ENCODE peak calls at places on chromosomes 12 and 14, in six cellular contexts. H is H9, Q is neuronal stem cell, J is mesenchymal stem cell, N is colonic mucosa, L is PC-3. S is an unnamed sample.

GRCh38 chr12:57381693-57382220 is 49.1 kb downstream of the R3HDM2 start:
- DNase-seq in H (no peak), Q (no peak), J (peak), N (no peak), L (no peak), S (no peak)

GRCh38 chr14:103310576-103311095 is 23.4 kb upstream of the EIF5 start:
- DNase-seq in H (no peak), Q (no peak), J (no peak), N (no peak), L (no peak), S (no peak)

GRCh38 chr14:48936352-48936751 is 649.8 kb downstream of the RPS29 start:
- DNase-seq in H (no peak), Q (peak), J (peak), N (no peak), L (peak), S (no peak)

GRCh38 chr14:74514471-74514932 is 20.9 kb downstream of the ISCA2 start:
- DNase-seq in H (no peak), Q (no peak), J (peak), N (no peak), L (no peak), S (no peak)

GRCh38 chr12:115640929-115641328 is 636.6 kb downstream of the MED13L start:
- DNase-seq in H (no peak), Q (no peak), J (no peak), N (no peak), L (peak), S (no peak)

GRCh38 chr14:36852853-36853634 is 191.4 kb downstream of the PAX9 start:
- DNase-seq in H (no peak), Q (no peak), J (peak), N (no peak), L (no peak), S (no peak)

GRCh38 chr14:60166144-60166543 is 946 bp upstream of the DHRS7 start:
- DNase-seq in H (no peak), Q (no peak), J (no peak), N (no peak), L (no peak), S (no peak)

GRCh38 chr12:75488553-75488952 is 8.0 kb downstream of the GLIPR1 start:
- DNase-seq in H (peak), Q (no peak), J (peak), N (peak), L (peak), S (no peak)

GRCh38 chr12:123845881-123846280 is 83.8 kb downstream of the DNAH10 start:
- DNase-seq in H (no peak), Q (no peak), J (no peak), N (no peak), L (no peak), S (no peak)

GRCh38 chr12:91009319-91009950 is 4.7 kb upstream of the EPYC start:
- DNase-seq in H (no peak), Q (no peak), J (no peak), N (no peak), L (peak), S (peak)

GRCh38 chr14:64919215-64919614 is 5.0 kb downstream of the CHURC1 start:
- DNase-seq in H (no peak), Q (no peak), J (no peak), N (no peak), L (no peak), S (no peak)

GRCh38 chr12:39125580-39125979 is 220.2 kb upstream of the CPNE8 start:
- DNase-seq in H (no peak), Q (no peak), J (no peak), N (no peak), L (peak), S (no peak)

GRCh38 chr12:96438330-96438729 is 38.1 kb upstream of the CDK17 start:
- DNase-seq in H (no peak), Q (no peak), J (peak), N (no peak), L (no peak), S (no peak)

GRCh38 chr12:50647479-50647878 is 116.4 kb upstream of the ATF1 start:
- DNase-seq in H (no peak), Q (no peak), J (no peak), N (no peak), L (peak), S (no peak)

GRCh38 chr12:95114766-95115450 is 41.5 kb upstream of the NR2C1 start:
- DNase-seq in H (peak), Q (no peak), J (no peak), N (no peak), L (peak), S (no peak)

GRCh38 chr14:58637391-58638230 is at the start of gene DACT1:
- DNase-seq in H (peak), Q (peak), J (peak), N (peak), L (peak), S (no peak)

GRCh38 chr14:80310950-80311349 is 99.6 kb upstream of the DIO2 start:
- DNase-seq in H (no peak), Q (no peak), J (peak), N (no peak), L (no peak), S (no peak)

GRCh38 chr14:72883109-72883508 is 10.8 kb downstream of the DPF3 start:
- DNase-seq in H (no peak), Q (no peak), J (no peak), N (no peak), L (no peak), S (no peak)

GRCh38 chr12:27595231-27595642 is 71.2 kb downstream of the PPFIBP1 start:
- DNase-seq in H (no peak), Q (peak), J (peak), N (peak), L (peak), S (no peak)
- H3K9ac ChIP-seq in H (no peak), Q (peak), J (peak), N (no peak), L (no peak), S (no peak)

GRCh38 chr12:121989951-121990647 is 31.6 kb upstream of the BCL7A start:
- DNase-seq in H (no peak), Q (no peak), J (no peak), N (no peak), L (no peak), S (no peak)
- H3K9ac ChIP-seq in H (no peak), Q (no peak), J (no peak), N (no peak), L (peak), S (no peak)

DNA sequence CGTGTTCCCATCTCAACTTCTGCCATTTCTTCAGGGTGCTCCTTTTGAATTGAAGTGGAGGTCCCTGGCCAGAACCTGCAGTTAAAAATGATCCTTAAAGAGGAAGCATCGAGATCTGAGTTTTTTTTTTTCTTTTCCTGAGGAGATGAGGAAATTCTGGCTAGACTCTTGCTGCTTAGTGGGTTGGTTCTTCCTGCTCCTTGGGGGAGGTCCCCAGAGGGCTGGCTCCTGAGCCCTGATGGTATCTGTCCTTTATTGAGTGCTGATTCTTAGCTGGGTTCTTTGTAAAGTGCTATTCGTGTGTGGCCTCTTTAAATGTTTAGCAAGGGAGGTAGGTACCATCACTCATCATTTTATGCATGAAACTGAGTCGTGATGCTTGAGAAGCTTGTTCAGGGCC is 11.7 kb downstream of the PELI2 start:
- DNase-seq in H (no peak), Q (no peak), J (no peak), N (no peak), L (no peak), S (no peak)
- H3K9ac ChIP-seq in H (no peak), Q (no peak), J (no peak), N (no peak), L (no peak), S (no peak)

GRCh38 chr12:122203968-122204828 is 689 bp downstream of the B3GNT4 start:
- DNase-seq in H (no peak), Q (no peak), J (no peak), N (no peak), L (no peak), S (no peak)

GRCh38 chr12:122201381-122201780 is 2.1 kb upstream of the B3GNT4 start:
- DNase-seq in H (no peak), Q (no peak), J (no peak), N (no peak), L (no peak), S (no peak)

GRCh38 chr12:122202017-122202416 is 1.5 kb upstream of the B3GNT4 start:
- DNase-seq in H (no peak), Q (no peak), J (no peak), N (no peak), L (no peak), S (no peak)

GRCh38 chr12:122204829-122205589 is 1.5 kb downstream of the B3GNT4 start:
- DNase-seq in H (no peak), Q (no peak), J (no peak), N (no peak), L (no peak), S (no peak)

GRCh38 chr12:122203301-122203967 is at the start of gene B3GNT4:
- DNase-seq in H (peak), Q (no peak), J (peak), N (peak), L (peak), S (no peak)
- H3K9ac ChIP-seq in H (no peak), Q (peak), J (peak), N (no peak), L (peak), S (no peak)

GRCh38 chr14:22081352-22081751 is 407.7 kb upstream of the OR4E1 start:
- DNase-seq in H (no peak), Q (no peak), J (no peak), N (no peak), L (no peak), S (no peak)
- H3K9ac ChIP-seq in H (no peak), Q (no peak), J (no peak), N (no peak), L (no peak), S (no peak)

S was measured in GM12878.